ENCODE peak calls at places on chromosome 15, in seven cellular contexts. T, A, K, S, Q, E and F are unnamed samples. For H3K27me3, the result is how much of the 10 kb centered on the place peaks cover.

GRCh38 chr15:77311618-77312398 is 108.1 kb downstream of the PEAK1 start:
- DNase-seq in T (no peak), E (peak), K (no peak), Q (peak), S (no peak), A (no peak), F (no peak)

GRCh38 chr15:89129123-89129815 is 41.0 kb downstream of the ABHD2 start:
- DNase-seq in S (peak), K (no peak), T (peak), A (peak), E (peak), Q (peak), F (no peak)

GRCh38 chr15:59948924-59949613 is 55.0 kb upstream of the FOXB1 start:
- DNase-seq in K (no peak), T (no peak), E (no peak), Q (no peak), S (no peak), A (no peak), F (no peak)

GRCh38 chr15:92653836-92654524 is 1.6 kb downstream of the FAM174B start:
- DNase-seq in E (peak), Q (peak), K (no peak), T (no peak), S (no peak), A (no peak), F (no peak)

GRCh38 chr15:68587769-68588385 is 9.1 kb downstream of the CORO2B start:
- DNase-seq in Q (no peak), K (no peak), A (no peak), E (no peak), T (no peak), S (no peak), F (no peak)

GRCh38 chr15:81001180-81002003 is 669 bp downstream of the TLNRD1 start:
- DNase-seq in E (peak), S (peak), K (peak), A (peak), Q (peak), T (peak), F (peak)

GRCh38 chr15:68330911-68331310 is 53.4 kb downstream of the FEM1B start:
- DNase-seq in T (no peak), Q (no peak), S (no peak), K (no peak), A (no peak), E (no peak), F (no peak)

GRCh38 chr15:92011611-92012367 is 158.3 kb downstream of the SLCO3A1 start:
- DNase-seq in K (peak), S (no peak), E (no peak), Q (peak), T (no peak), A (no peak), F (no peak)

GRCh38 chr15:73352082-73352481 is 16.7 kb downstream of the HCN4 start:
- DNase-seq in Q (no peak), K (no peak), E (no peak), T (no peak), S (no peak), A (no peak), F (no peak)

GRCh38 chr15:70100495-70101331 is 3.0 kb upstream of the TLE3 start:
- DNase-seq in K (peak), A (peak), E (peak), S (peak), Q (peak), T (peak), F (peak)

GRCh38 chr15:60673918-60674558 is 195.1 kb upstream of the ICE2 start:
- DNase-seq in K (peak), E (peak), S (peak), Q (peak), A (no peak), T (no peak), F (peak)

GRCh38 chr15:101008158-101009139 is 89.3 kb downstream of the LRRK1 start:
- DNase-seq in K (peak), T (peak), A (peak), S (peak), Q (peak), E (peak), F (peak)

GRCh38 chr15:58932791-58933310 is 628 bp downstream of the SLTM start:
- DNase-seq in T (no peak), A (no peak), K (peak), Q (peak), S (no peak), E (peak), F (no peak)

GRCh38 chr15:70120954-70121655 is 23.4 kb upstream of the TLE3 start:
- DNase-seq in S (no peak), E (no peak), T (no peak), A (no peak), K (no peak), Q (no peak), F (no peak)

GRCh38 chr15:72345280-72345679 is 25.3 kb upstream of the CELF6 start:
- DNase-seq in K (no peak), A (no peak), S (no peak), T (no peak), E (no peak), Q (no peak), F (no peak)

GRCh38 chr15:62584301-62585235 is 419.5 kb upstream of the C2CD4B start:
- DNase-seq in K (no peak), T (no peak), A (no peak), Q (peak), E (no peak), S (no peak), F (no peak)

GRCh38 chr15:43505723-43506122 is 11.7 kb upstream of the MAP1A start:
- DNase-seq in S (no peak), E (peak), T (no peak), K (no peak), A (no peak), Q (no peak), F (no peak)

GRCh38 chr15:100472015-100472414 is 56.7 kb downstream of the CERS3 start:
- DNase-seq in K (no peak), T (no peak), E (peak), Q (no peak), A (no peak), S (no peak), F (no peak)

GRCh38 chr15:28930476-28931291 is 44.9 kb downstream of the APBA2 start:
- DNase-seq in A (no peak), Q (no peak), S (no peak), K (no peak), T (no peak), E (no peak), F (no peak)

GRCh38 chr15:55349282-55349681 is 30.3 kb downstream of the PIGB start:
- DNase-seq in Q (no peak), A (no peak), T (no peak), E (no peak), K (no peak), S (no peak), F (no peak)
- H3K27me3 ChIP-seq in Q (under half), A (under half), T (under half), E (under half), K (under half), S (under half), F (under half)

DNA sequence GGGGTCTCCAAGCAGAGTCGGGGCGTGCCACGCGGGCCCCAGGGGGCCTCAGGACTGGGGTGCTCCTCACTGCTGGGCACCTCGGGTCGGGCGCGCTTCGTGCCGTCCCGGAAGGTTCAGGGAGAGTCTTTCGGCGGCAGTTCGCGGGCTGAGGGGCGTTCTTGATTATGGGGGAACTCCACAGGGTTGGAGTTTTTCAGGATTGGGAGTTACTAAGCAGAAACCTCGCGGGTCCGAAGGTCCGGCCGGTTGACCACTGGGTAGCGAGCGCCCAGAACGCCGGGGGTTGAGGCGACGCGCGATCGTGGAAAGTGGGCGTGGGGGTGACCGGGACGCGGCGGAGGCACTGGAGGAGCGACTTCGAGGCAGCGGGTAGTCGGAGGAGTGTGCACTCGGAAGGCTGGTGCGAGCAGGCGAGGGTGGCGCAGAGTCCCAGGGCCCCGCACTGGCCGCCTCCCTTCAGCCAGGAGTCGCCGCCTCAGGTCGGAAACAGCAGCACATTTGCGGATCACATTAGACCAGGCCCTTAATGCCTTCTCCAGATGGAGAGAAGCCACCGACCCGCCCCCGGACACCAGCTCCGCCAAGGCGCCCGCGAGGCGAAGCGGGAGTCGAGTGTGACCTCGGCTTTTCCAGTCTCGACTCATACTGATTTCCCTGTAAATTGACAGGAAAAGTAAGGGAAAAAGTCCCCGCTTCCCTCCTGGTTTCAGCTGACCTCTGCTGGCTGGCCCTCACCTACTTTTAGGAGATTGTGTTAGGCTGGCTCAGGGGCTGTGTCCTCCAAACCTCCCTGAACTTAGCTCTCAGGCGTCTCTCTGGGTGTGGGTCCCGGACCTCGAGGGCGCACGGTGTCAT is 685 bp downstream of the ADAMTSL3 start:
- DNase-seq in E (peak), Q (peak), K (no peak), S (peak), T (no peak), A (no peak), F (peak)
- H3K27me3 ChIP-seq in E (under half), Q (under half), K (under half), S (under half), T (under half), A (under half), F (under half)

GRCh38 chr15:40363611-40364010 is 5.6 kb downstream of the DISP2 start:
- DNase-seq in K (no peak), A (no peak), Q (no peak), T (no peak), S (no peak), E (no peak), F (no peak)
- H3K27me3 ChIP-seq in K (under half), A (under half), Q (under half), T (under half), S (under half), E (under half), F (under half)

GRCh38 chr15:25860885-25861866 is 2.0 kb downstream of the ATP10A start:
- DNase-seq in A (no peak), Q (no peak), K (no peak), E (no peak), S (no peak), T (no peak), F (no peak)

GRCh38 chr15:25862469-25863066 is 559 bp downstream of the ATP10A start:
- DNase-seq in K (no peak), E (peak), A (peak), S (no peak), T (no peak), Q (peak), F (peak)

GRCh38 chr15:25863067-25863967 is at the start of gene ATP10A:
- DNase-seq in Q (peak), S (peak), A (peak), E (no peak), T (peak), K (no peak), F (peak)

GRCh38 chr15:25863968-25864580 is 947 bp upstream of the ATP10A start:
- DNase-seq in T (no peak), K (no peak), S (no peak), Q (no peak), E (no peak), A (no peak), F (no peak)

DNA sequence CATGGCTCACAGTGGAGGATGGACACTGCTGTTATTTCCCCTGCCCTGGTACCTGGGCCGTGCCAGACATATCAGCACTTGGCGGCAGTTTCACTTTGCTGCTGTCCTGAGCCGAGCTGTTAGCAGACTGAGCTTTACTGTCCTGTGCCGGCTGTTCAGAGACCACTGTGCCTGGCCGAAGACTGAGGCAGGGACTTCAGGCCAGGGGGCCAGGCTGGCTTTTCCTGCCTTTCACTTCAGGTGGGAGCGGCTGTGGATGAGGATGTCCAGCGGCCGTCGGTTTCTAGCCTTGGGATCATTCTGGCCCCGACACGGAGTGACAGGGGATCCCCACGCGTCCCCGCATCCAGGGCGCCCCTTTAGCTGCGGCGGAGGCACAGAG is 1.0 kb downstream of the ATP10A start:
- DNase-seq in A (no peak), E (no peak), Q (no peak), T (no peak), S (no peak), K (no peak), F (peak)
- H3K27me3 ChIP-seq in A (under half), E (half or more), Q (under half), T (under half), S (under half), K (under half), F (under half)

GRCh38 chr15:45114076-45114750 is at the start of the genes DUOX2 and DUOXA2:
- DNase-seq in E (peak), Q (no peak), A (no peak), S (no peak), T (no peak), K (no peak), F (peak)
- H3K27me3 ChIP-seq in E (half or more), Q (under half), A (half or more), S (under half), T (half or more), K (half or more), F (half or more)

GRCh38 chr15:78314181-78314581 is 14.8 kb upstream of the SKIC8 start:
- DNase-seq in K (no peak), A (no peak), S (no peak), E (no peak), Q (no peak), T (no peak), F (no peak)
- H3K27me3 ChIP-seq in K (under half), A (under half), S (under half), E (under half), Q (under half), T (under half), F (under half)